ENCODE peak calls at places on chromosomes 3 and 15, in nine cellular contexts. K is lower lobe of right lung, F is GM12878, C is gastrocnemius medialis, X is Calu3, Z is natural killer cell, U is IMR-90, D is ovary, M is A549. J is an unnamed sample.

GRCh38 chr3:45719761-45720487 is 30.7 kb downstream of the SACM1L start:
- DNase-seq in K (no peak), F (no peak), C (no peak), X (no peak), Z (no peak), U (peak; percentile 58), D (no peak), M (no peak), J (no peak)

GRCh38 chr3:142656595-142656994 is 60.4 kb downstream of the PLS1 start:
- DNase-seq in K (no peak), F (no peak), C (no peak), X (no peak), Z (no peak), U (no peak), D (no peak), M (no peak), J (no peak)

GRCh38 chr3:38829404-38829803 is 13.4 kb upstream of the SCN10A start:
- DNase-seq in K (no peak), F (no peak), C (no peak), X (peak; percentile 60), Z (no peak), U (peak; percentile 89), D (no peak), M (no peak), J (no peak)

GRCh38 chr3:192336286-192336685 is 391.1 kb downstream of the FGF12 start:
- DNase-seq in K (no peak), F (no peak), C (no peak), X (no peak), Z (no peak), U (no peak), D (no peak), M (no peak), J (no peak)

GRCh38 chr15:60519218-60519617 is 40.3 kb upstream of the ICE2 start:
- DNase-seq in K (no peak), F (no peak), C (no peak), X (no peak), Z (no peak), U (peak; percentile 31), D (no peak), M (no peak), J (no peak)

GRCh38 chr3:178342111-178342510 is 194.1 kb upstream of the KCNMB2 start:
- DNase-seq in K (no peak), F (no peak), C (no peak), X (no peak), Z (no peak), U (no peak), D (no peak), M (no peak), J (no peak)

GRCh38 chr3:86990171-86990733 is 697 bp downstream of the VGLL3 start:
- DNase-seq in K (peak; percentile 51), F (no peak), C (no peak), X (peak; percentile 87), Z (no peak), U (peak; percentile 26), D (peak; percentile 63), M (no peak), J (peak; percentile 25)

GRCh38 chr3:192887047-192887446 is 30.6 kb downstream of the MB21D2 start:
- DNase-seq in K (no peak), F (no peak), C (no peak), X (peak; percentile 77), Z (no peak), U (peak; percentile 52), D (no peak), M (no peak), J (no peak)

GRCh38 chr3:133296315-133296917 is 103.4 kb upstream of the BFSP2 start:
- DNase-seq in K (no peak), F (no peak), C (no peak), X (no peak), Z (no peak), U (no peak), D (no peak), M (no peak), J (no peak)

GRCh38 chr3:58144478-58145142 is 66.2 kb downstream of the DNASE1L3 start:
- DNase-seq in K (no peak), F (no peak), C (no peak), X (no peak), Z (no peak), U (no peak), D (no peak), M (no peak), J (no peak)

GRCh38 chr15:38690737-38691332 is 126.2 kb upstream of the RASGRP1 start:
- DNase-seq in K (peak; percentile 48), F (no peak), C (peak; percentile 29), X (peak; percentile 62), Z (peak; percentile 70), U (peak; percentile 75), D (peak; percentile 48), M (no peak), J (peak; percentile 33)

GRCh38 chr15:79452244-79453051 is 20.3 kb downstream of the MINAR1 start:
- DNase-seq in K (no peak), F (no peak), C (no peak), X (no peak), Z (no peak), U (no peak), D (no peak), M (no peak), J (no peak)

GRCh38 chr3:79002465-79003372 is 765.1 kb downstream of the ROBO1 start:
- DNase-seq in K (no peak), F (no peak), C (no peak), X (no peak), Z (no peak), U (no peak), D (no peak), M (no peak), J (no peak)

GRCh38 chr3:79005084-79005483 is 762.7 kb downstream of the ROBO1 start:
- DNase-seq in K (no peak), F (no peak), C (no peak), X (no peak), Z (no peak), U (no peak), D (no peak), M (no peak), J (no peak)

GRCh38 chr3:79001255-79001654 is 766.5 kb downstream of the ROBO1 start:
- DNase-seq in K (no peak), F (no peak), C (no peak), X (no peak), Z (no peak), U (no peak), D (no peak), M (no peak), J (no peak)

GRCh38 chr3:79006077-79006476 is 761.7 kb downstream of the ROBO1 start:
- DNase-seq in K (no peak), F (no peak), C (no peak), X (no peak), Z (no peak), U (no peak), D (no peak), M (no peak), J (no peak)

GRCh38 chr3:79003994-79004393 is 763.8 kb downstream of the ROBO1 start:
- DNase-seq in K (no peak), F (no peak), C (no peak), X (no peak), Z (no peak), U (no peak), D (no peak), M (no peak), J (no peak)
- TF ChIP-seq CTCF in K (no peak), F (no peak), C (no peak), X (no peak), Z (no peak), U (no peak), D (no peak), M (no peak), J (no peak)

DNA sequence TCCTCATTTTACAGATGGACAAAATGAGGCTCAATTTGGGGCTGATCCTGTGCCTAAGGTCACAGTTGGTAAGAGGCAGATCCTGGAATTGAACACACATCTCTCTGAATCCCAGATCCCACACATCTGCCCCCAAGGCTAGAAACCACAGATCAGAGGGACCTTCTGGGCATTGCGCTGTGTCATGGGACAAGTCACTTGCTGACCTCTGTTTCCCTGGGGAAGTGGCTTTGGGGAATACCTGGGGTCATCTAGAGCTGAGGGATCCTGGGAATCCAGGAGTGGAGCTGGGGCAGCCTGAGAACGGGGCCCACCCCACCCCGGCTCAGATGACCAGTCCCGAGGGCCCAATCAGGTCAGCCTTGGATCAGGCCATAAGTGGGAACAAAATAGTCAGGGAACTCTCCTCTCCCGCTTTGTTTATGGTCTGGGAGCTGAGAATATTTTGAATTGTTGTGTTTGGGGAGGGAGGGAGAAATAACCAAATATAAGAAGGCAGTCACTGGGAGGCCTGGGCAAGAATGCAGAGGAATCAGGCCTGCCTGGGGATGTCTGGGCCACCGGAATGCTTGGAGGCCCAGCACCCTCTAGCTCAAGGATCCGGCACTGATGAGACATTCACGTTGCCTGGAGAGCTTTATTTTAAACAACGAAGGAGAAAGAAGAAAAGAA is 8.8 kb upstream of the SLC6A6 start:
- DNase-seq in K (no peak), F (no peak), C (no peak), X (no peak), Z (no peak), U (peak; percentile 41), D (no peak), M (no peak), J (no peak)
- TF ChIP-seq CTCF in K (no peak), F (no peak), C (no peak), X (no peak), Z (no peak), U (peak; percentile 39), D (no peak), M (no peak), J (no peak)

DNA sequence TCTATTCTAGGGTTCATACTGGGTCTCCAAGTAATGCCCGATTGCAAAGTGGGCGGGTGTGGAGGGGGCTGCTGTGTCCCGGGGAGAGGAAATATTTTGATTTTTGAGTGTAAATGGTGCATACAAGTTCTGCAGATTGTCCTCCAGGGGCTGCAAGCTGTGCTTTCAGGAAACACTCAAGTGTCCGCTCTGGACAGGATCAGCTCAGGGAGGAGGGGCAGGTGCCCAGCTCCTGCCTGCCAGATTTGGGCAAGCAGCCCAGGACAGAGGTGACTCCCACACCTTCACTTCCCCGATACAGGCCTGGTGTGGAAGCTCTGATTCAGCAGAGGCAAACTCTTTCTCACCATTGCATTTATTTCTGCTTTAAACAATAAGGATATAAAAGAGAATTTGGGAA is 142.7 kb downstream of the ALDH1A2 start:
- DNase-seq in K (peak; percentile 86), F (no peak), C (peak; percentile 37), X (peak; percentile 56), Z (no peak), U (no peak), D (peak; percentile 56), M (no peak), J (no peak)
- TF ChIP-seq CTCF in K (peak; percentile 8), F (no peak), C (no peak), X (no peak), Z (no peak), U (no peak), D (no peak), M (no peak), J (no peak)

DNA sequence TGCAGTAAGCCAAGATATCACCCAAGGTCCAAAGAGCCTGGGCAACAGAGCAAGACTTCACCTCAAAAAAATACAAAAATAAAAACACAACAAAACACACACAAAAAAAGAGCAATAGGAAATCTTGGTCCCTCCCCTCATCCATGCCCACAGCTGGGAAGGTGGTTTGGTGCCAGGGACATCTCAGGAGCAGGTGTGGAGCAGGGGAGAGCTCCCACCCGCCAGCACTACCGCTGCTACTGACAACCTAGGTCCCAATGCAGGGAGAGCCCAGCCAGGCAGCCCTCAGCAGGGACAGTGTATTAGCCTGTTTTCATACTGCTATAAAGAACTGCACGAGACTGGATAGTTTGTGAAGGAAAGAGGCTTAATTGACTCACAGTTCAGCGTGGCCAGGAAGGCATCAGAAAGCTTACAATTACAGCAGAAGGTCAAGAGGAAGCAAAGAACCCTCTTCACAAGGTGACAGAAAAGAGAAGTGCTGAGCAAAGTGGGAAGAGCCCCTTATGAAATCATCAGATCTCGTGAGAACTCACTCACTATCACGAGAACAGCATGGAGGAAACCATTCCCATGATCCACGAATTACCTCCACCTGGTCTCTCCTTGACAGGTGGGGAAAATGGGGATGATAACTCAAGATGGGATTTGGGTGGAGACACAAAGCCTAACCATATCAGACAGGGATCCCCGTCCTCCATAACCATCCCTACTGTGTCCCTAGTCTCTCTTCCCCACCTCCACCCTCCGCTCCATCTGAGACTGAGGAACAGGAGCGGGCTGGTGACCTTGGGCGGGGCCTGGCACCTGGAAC is 218.6 kb downstream of the TBC1D2B start:
- DNase-seq in K (peak; percentile 48), F (no peak), C (no peak), X (no peak), Z (no peak), U (no peak), D (no peak), M (no peak), J (no peak)
- TF ChIP-seq CTCF in K (no peak), F (no peak), C (no peak), X (no peak), Z (no peak), U (no peak), D (no peak), M (no peak), J (no peak)